ENCODE peak calls at places on chromosome 5, in seven cellular contexts. J is dorsolateral prefrontal cortex; T is left ventricle myocardium inferior; K is H9; N is upper lobe of right lung; A is uterus; R is effector memory CD4-positive, alpha-beta T cell. L is an unnamed sample.

GRCh38 chr5:32964246-32964645 is 253.1 kb downstream of the NPR3 start:
- DNase-seq in J (no peak), T (no peak), K (no peak), N (no peak), A (no peak), R (no peak), L (no peak)

GRCh38 chr5:179336126-179336870 is 9.0 kb downstream of the ADAMTS2 start:
- DNase-seq in J (no peak), T (no peak), K (no peak), N (no peak), A (no peak), R (no peak), L (no peak)

GRCh38 chr5:149002053-149002452 is 60.8 kb downstream of the SH3TC2 start:
- DNase-seq in J (no peak), T (no peak), K (peak), N (no peak), A (no peak), R (no peak), L (no peak)

GRCh38 chr5:23352437-23352836 is 155.0 kb upstream of the PRDM9 start:
- DNase-seq in J (no peak), T (no peak), K (peak), N (no peak), A (no peak), R (no peak), L (no peak)

GRCh38 chr5:148125641-148126040 is 42.7 kb upstream of the SPINK14 start:
- DNase-seq in J (no peak), T (no peak), K (no peak), N (no peak), A (no peak), R (no peak), L (no peak)

GRCh38 chr5:129078660-129079059 is 15.9 kb upstream of the ISOC1 start:
- DNase-seq in J (no peak), T (no peak), K (no peak), N (no peak), A (no peak), R (no peak), L (no peak)

GRCh38 chr5:34474573-34475021 is 181.5 kb upstream of the RAI14 start:
- DNase-seq in J (no peak), T (no peak), K (peak), N (no peak), A (peak), R (no peak), L (no peak)

GRCh38 chr5:143148461-143149170 is 254.9 kb downstream of the NR3C1 start:
- DNase-seq in J (no peak), T (no peak), K (no peak), N (no peak), A (no peak), R (no peak), L (no peak)

GRCh38 chr5:92927291-92927778 is 653.7 kb downstream of the NR2F1-AS1 start:
- DNase-seq in J (peak), T (no peak), K (no peak), N (no peak), A (no peak), R (no peak), L (no peak)

GRCh38 chr5:139561655-139562451 is 714 bp downstream of the UBE2D2 start:
- DNase-seq in J (peak), T (no peak), K (peak), N (peak), A (peak), R (peak), L (no peak)

GRCh38 chr5:174918655-174919054 is 194.3 kb downstream of the MSX2 start:
- DNase-seq in J (no peak), T (no peak), K (no peak), N (no peak), A (no peak), R (no peak), L (no peak)

GRCh38 chr5:131286400-131286715 is 22.5 kb downstream of the CDC42SE2 start:
- DNase-seq in J (no peak), T (no peak), K (no peak), N (no peak), A (no peak), R (no peak), L (no peak)

GRCh38 chr5:34538026-34538672 is 118.0 kb upstream of the RAI14 start:
- DNase-seq in J (no peak), T (no peak), K (peak), N (peak), A (no peak), R (no peak), L (no peak)

GRCh38 chr5:41763096-41763495 is 107.1 kb downstream of the OXCT1 start:
- DNase-seq in J (no peak), T (no peak), K (no peak), N (no peak), A (no peak), R (no peak), L (no peak)

GRCh38 chr5:156155638-156156037 is 171.3 kb upstream of the SGCD start:
- DNase-seq in J (no peak), T (no peak), K (no peak), N (no peak), A (no peak), R (no peak), L (no peak)

GRCh38 chr5:177109810-177110209 is 23.1 kb downstream of the FGFR4 start:
- DNase-seq in J (no peak), T (peak), K (no peak), N (no peak), A (no peak), R (no peak), L (no peak)

GRCh38 chr5:28517691-28518090 is 1479.3 kb upstream of the CDH9 start:
- DNase-seq in J (no peak), T (no peak), K (no peak), N (no peak), A (no peak), R (no peak), L (no peak)

GRCh38 chr5:362189-362588 is 40.7 kb downstream of the AHRR start:
- DNase-seq in J (no peak), T (no peak), K (no peak), N (no peak), A (no peak), R (no peak), L (no peak)

GRCh38 chr5:1190296-1190695 is 11.1 kb upstream of the SLC6A19 start:
- DNase-seq in J (no peak), T (no peak), K (no peak), N (no peak), A (no peak), R (no peak), L (no peak)

GRCh38 chr5:90983148-90983547 is 400.0 kb downstream of the ARRDC3 start:
- DNase-seq in J (no peak), T (no peak), K (no peak), N (no peak), A (no peak), R (no peak), L (no peak)

GRCh38 chr5:57844410-57844809 is 361.8 kb upstream of the ACTBL2 start:
- DNase-seq in J (no peak), T (peak), K (no peak), N (no peak), A (peak), R (no peak), L (no peak)

GRCh38 chr5:116543501-116543900 is 31.1 kb downstream of the SEMA6A start:
- DNase-seq in J (no peak), T (no peak), K (no peak), N (no peak), A (no peak), R (no peak), L (no peak)

GRCh38 chr5:38725419-38725865 is 120.4 kb upstream of the OSMR start:
- DNase-seq in J (peak), T (no peak), K (no peak), N (no peak), A (no peak), R (no peak), L (peak)

GRCh38 chr5:142403583-142403982 is 78.8 kb upstream of the SPRY4 start:
- DNase-seq in J (no peak), T (no peak), K (no peak), N (no peak), A (no peak), R (no peak), L (no peak)

GRCh38 chr5:23484094-23484493 is 23.3 kb upstream of the PRDM9 start:
- DNase-seq in J (no peak), T (no peak), K (no peak), N (no peak), A (no peak), R (no peak), L (no peak)

GRCh38 chr5:148849461-148849860 is 23.1 kb downstream of the ADRB2 start:
- DNase-seq in J (no peak), T (no peak), K (no peak), N (no peak), A (no peak), R (no peak), L (no peak)

GRCh38 chr5:147567917-147568598 is 58.2 kb upstream of the DPYSL3 start:
- DNase-seq in J (no peak), T (no peak), K (peak), N (no peak), A (no peak), R (no peak), L (no peak)

GRCh38 chr5:10987881-10988504 is 227.0 kb upstream of the DAP start:
- DNase-seq in J (peak), T (peak), K (peak), N (peak), A (no peak), R (peak), L (no peak)

GRCh38 chr5:16736158-16736994 is 119.6 kb upstream of the RETREG1 start:
- DNase-seq in J (no peak), T (no peak), K (peak), N (peak), A (no peak), R (no peak), L (no peak)

DNA sequence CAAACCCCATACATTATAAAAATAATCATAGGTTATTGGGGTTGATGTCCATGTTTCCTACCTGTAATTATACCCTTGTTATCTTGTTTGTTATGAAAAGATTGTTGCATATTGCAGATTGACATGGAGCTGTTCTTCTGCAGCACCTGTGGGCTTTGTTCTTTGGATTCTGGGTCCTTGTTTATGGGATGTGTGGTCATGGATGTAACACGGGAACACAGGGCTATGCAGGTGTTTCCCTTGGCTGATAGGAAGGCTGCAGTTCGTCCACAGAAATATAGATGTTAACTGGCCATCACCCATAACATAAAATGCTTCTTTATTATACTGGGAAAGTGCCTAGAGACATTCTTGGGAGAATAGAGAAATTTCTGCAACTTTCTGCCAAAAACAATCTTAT is 77.9 kb downstream of the FBXL7 start:
- DNase-seq in J (no peak), T (no peak), K (no peak), N (no peak), A (no peak), R (no peak), L (no peak)
- H3K27ac ChIP-seq in J (no peak), T (peak), K (no peak), N (no peak), A (no peak), R (no peak), L (no peak)

GRCh38 chr5:67518227-67518626 is 321.6 kb upstream of the CD180 start:
- DNase-seq in J (no peak), T (no peak), K (no peak), N (no peak), A (no peak), R (no peak), L (no peak)
- H3K27ac ChIP-seq in J (no peak), T (no peak), K (no peak), N (no peak), A (no peak), R (no peak), L (no peak)

GRCh38 chr5:14158890-14159666 is 15.9 kb downstream of the TRIO start:
- DNase-seq in J (no peak), T (no peak), K (no peak), N (no peak), A (no peak), R (no peak), L (no peak)

GRCh38 chr5:14155730-14156129 is 12.6 kb downstream of the TRIO start:
- DNase-seq in J (no peak), T (no peak), K (no peak), N (no peak), A (no peak), R (no peak), L (no peak)

GRCh38 chr5:14156611-14157493 is 13.7 kb downstream of the TRIO start:
- DNase-seq in J (no peak), T (no peak), K (no peak), N (no peak), A (peak), R (no peak), L (no peak)

GRCh38 chr5:14155075-14155474 is 11.9 kb downstream of the TRIO start:
- DNase-seq in J (no peak), T (no peak), K (no peak), N (no peak), A (no peak), R (no peak), L (no peak)

GRCh38 chr5:14157494-14157782 is 14.3 kb downstream of the TRIO start:
- DNase-seq in J (no peak), T (no peak), K (no peak), N (no peak), A (no peak), R (no peak), L (no peak)
- H3K27ac ChIP-seq in J (no peak), T (no peak), K (no peak), N (no peak), A (peak), R (no peak), L (no peak)

DNA sequence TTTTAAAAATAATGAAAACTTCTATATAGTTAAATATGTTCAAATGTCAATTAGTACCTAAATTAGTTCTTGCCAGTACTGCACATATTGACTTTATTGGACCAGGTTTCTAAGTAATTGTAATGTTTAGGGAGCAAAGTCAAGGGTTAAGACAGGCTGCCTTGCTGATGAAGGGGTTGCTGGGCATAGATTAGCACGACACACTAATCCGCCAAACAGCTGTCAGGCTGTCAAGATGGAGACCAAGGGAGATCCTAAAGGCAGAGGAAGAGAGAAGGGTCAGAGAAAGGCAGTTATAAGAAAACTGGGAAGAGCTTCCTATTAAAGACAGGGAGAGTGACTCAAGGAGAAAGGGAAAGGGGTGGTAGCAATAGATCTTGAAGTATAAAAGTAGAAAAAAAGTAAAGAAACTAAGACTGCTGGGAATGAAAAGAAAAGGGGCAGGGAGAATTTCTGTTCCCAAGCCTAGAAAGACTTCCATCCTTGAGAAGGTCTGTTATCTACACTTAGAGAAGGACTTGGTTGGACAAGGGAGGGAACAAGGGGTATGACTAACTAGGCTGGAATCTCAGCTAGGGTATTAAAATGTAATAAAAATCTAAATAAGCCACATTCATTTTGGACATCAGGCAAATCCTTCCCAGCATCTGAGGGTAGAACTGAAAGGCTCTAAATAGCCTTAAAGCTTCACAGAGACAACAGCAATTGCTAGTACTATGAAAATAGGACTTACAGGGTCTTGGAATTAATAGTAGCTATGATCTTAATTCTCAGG is 188.7 kb downstream of the FBXL17 start:
- DNase-seq in J (no peak), T (no peak), K (no peak), N (no peak), A (no peak), R (no peak), L (no peak)
- H3K27ac ChIP-seq in J (no peak), T (no peak), K (no peak), N (no peak), A (no peak), R (no peak), L (no peak)

GRCh38 chr5:71780597-71780996 is 61.5 kb downstream of the CARTPT start:
- DNase-seq in J (no peak), T (no peak), K (no peak), N (no peak), A (no peak), R (no peak), L (no peak)

GRCh38 chr5:71786337-71787060 is 67.4 kb downstream of the CARTPT start:
- DNase-seq in J (no peak), T (no peak), K (no peak), N (no peak), A (no peak), R (no peak), L (no peak)

GRCh38 chr5:71782393-71782770 is 63.3 kb downstream of the CARTPT start:
- DNase-seq in J (no peak), T (no peak), K (no peak), N (no peak), A (no peak), R (no peak), L (no peak)

GRCh38 chr5:71782771-71783770 is 64.0 kb downstream of the CARTPT start:
- DNase-seq in J (peak), T (peak), K (peak), N (peak), A (peak), R (no peak), L (peak)

GRCh38 chr5:71783891-71784290 is 64.8 kb downstream of the CARTPT start:
- DNase-seq in J (no peak), T (no peak), K (no peak), N (no peak), A (no peak), R (no peak), L (no peak)
- H3K27ac ChIP-seq in J (no peak), T (no peak), K (no peak), N (no peak), A (peak), R (no peak), L (no peak)

DNA sequence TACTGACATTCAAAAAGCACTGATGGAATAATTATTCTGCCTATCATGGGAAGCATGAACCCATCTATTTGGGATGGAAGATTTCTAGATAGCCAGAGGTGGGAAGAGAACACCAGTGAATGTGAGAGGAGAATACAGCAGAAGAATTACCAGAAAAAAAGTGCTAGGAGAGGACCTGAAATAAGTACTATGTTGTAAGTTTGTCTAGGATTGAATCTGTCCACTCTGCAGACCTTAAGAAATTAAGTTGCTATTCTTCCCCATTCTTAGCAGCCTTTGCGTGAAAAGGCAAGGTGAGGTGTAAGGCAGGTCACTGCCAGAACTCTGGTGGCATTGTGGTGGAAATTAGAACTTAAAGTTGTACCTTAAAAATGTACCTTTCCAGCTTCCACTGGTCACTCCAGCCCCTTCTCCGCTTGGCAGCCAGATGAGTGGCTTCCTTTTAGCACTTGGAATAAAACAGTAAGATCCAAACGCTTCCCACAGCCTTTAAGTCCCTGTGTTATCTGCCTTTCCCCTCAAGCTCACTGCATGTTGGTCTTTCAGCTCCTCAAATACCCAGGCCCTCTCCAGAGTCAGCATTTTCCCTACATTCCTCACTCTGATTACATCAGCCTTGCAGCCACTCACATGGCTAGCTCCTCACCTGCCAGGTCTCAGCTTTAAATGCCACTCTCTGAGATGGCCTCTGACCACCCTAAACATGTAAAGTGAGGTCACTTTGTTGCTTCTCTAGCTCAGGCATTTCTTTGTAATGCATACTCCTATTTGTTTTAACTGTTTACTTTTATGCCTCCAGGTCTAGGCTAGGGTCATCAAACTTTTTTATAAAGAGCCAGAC is 253.0 kb downstream of the EPB41L4A start:
- DNase-seq in J (no peak), T (no peak), K (peak), N (no peak), A (no peak), R (no peak), L (no peak)
- H3K27ac ChIP-seq in J (no peak), T (no peak), K (peak), N (no peak), A (no peak), R (no peak), L (no peak)

DNA sequence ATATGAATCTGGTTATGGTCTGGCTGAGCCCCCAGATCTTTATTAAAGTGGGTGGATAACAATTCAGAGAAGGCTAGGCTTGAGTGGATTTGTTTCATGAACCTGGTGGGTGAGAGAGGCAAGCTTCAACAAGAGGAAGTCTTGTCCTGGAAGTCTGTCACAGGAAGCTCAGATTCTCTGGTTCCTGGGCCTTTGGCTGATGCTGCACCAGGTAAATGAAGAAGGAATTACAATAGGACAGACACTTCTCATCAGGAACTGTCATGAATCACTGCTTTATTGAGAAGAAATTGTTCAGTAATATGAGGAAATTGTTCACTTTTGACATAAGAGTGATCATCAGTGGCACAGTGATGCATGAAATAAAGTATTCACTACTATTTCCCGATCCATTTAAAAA is 167.6 kb upstream of the ELL2 start:
- DNase-seq in J (no peak), T (no peak), K (no peak), N (no peak), A (no peak), R (no peak), L (no peak)
- H3K27ac ChIP-seq in J (no peak), T (no peak), K (no peak), N (no peak), A (no peak), R (no peak), L (no peak)

DNA sequence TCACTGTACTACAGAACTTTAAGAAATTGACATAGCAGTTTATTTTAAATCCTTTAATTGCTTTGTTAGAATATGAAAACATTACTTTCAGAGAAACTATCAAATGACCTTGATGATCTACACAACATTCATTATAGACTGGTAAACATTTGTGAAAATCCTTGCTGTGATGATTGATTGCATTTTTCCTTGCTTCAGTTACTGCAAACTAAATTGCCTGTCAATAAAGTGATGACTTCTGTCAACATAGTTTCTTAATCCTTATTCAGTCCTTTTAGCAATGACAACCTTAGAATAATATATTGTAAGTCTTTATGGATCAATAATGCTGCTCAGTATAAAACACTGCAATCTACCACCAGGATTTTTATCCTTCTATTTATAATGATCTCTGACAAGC is 105.7 kb downstream of the FBXL17 start:
- DNase-seq in J (no peak), T (no peak), K (no peak), N (no peak), A (no peak), R (no peak), L (no peak)
- H3K27ac ChIP-seq in J (no peak), T (no peak), K (no peak), N (no peak), A (no peak), R (no peak), L (no peak)

GRCh38 chr5:152329191-152329590 is 75.9 kb downstream of the NMUR2 start:
- DNase-seq in J (no peak), T (no peak), K (no peak), N (no peak), A (no peak), R (no peak), L (no peak)
- H3K27ac ChIP-seq in J (no peak), T (peak), K (no peak), N (no peak), A (no peak), R (no peak), L (no peak)

L was measured in substantia nigra.